ENCODE peak calls at places on chromosomes 6 and 20, in nine cellular contexts. I is body of pancreas, U is fibroblast of the aortic adventitia, N is hepatic stellate cell, W is prostate gland, T is H7, H is aorta, C is left ventricle myocardium inferior, F is right cardiac atrium. X is an unnamed sample.

GRCh38 chr20:62921119-62921687 is 5.1 kb downstream of the DIDO1 start:
- DNase-seq in I (peak), U (peak), N (peak), W (peak), T (peak), H (peak), C (no peak), F (no peak), X (peak)

GRCh38 chr20:57377350-57377749 is 13.8 kb upstream of the RBM38 start:
- DNase-seq in I (no peak), U (no peak), N (no peak), W (no peak), T (no peak), H (no peak), C (no peak), F (no peak), X (no peak)

GRCh38 chr20:49356676-49357075 is 78.8 kb upstream of the ZNFX1 start:
- DNase-seq in I (no peak), U (no peak), N (no peak), W (peak), T (no peak), H (no peak), C (no peak), F (no peak), X (no peak)

GRCh38 chr6:156590482-156590881 is 186.7 kb upstream of the ARID1B start:
- DNase-seq in I (no peak), U (no peak), N (no peak), W (no peak), T (peak), H (no peak), C (no peak), F (no peak), X (no peak)

GRCh38 chr20:34302312-34302722 is 838 bp downstream of the AHCY start:
- DNase-seq in I (no peak), U (peak), N (no peak), W (no peak), T (no peak), H (no peak), C (no peak), F (no peak), X (no peak)

GRCh38 chr6:112205521-112206458 is 48.6 kb downstream of the LAMA4 start:
- DNase-seq in I (no peak), U (peak), N (no peak), W (no peak), T (no peak), H (no peak), C (no peak), F (no peak), X (no peak)

GRCh38 chr6:150202404-150202803 is 59.6 kb downstream of the PPP1R14C start:
- DNase-seq in I (no peak), U (peak), N (no peak), W (no peak), T (no peak), H (peak), C (no peak), F (no peak), X (no peak)

GRCh38 chr20:33812673-33813462 is 1.7 kb downstream of the CHMP4B start:
- DNase-seq in I (peak), U (peak), N (peak), W (no peak), T (peak), H (no peak), C (no peak), F (no peak), X (no peak)

GRCh38 chr6:79750806-79751205 is 119.7 kb downstream of the SH3BGRL2 start:
- DNase-seq in I (no peak), U (no peak), N (no peak), W (no peak), T (peak), H (no peak), C (no peak), F (no peak), X (no peak)

GRCh38 chr6:35140991-35141720 is at the start of gene TCP11:
- DNase-seq in I (no peak), U (no peak), N (no peak), W (no peak), T (peak), H (peak), C (peak), F (peak), X (no peak)

GRCh38 chr20:25272223-25273000 is 24.5 kb downstream of the PYGB start:
- DNase-seq in I (no peak), U (no peak), N (no peak), W (no peak), T (no peak), H (no peak), C (peak), F (no peak), X (no peak)

GRCh38 chr20:50313223-50313820 is 122.7 kb downstream of the CEBPB start:
- DNase-seq in I (no peak), U (no peak), N (peak), W (no peak), T (no peak), H (peak), C (no peak), F (no peak), X (no peak)

GRCh38 chr6:36807143-36807542 is 32.1 kb downstream of the CPNE5 start:
- DNase-seq in I (no peak), U (no peak), N (no peak), W (no peak), T (no peak), H (no peak), C (no peak), F (no peak), X (no peak)

GRCh38 chr6:15443119-15443518 is 197.2 kb downstream of the JARID2 start:
- DNase-seq in I (no peak), U (peak), N (peak), W (no peak), T (no peak), H (no peak), C (no peak), F (no peak), X (peak)

GRCh38 chr6:98634569-98634968 is 199.8 kb upstream of the POU3F2 start:
- DNase-seq in I (no peak), U (no peak), N (no peak), W (no peak), T (peak), H (no peak), C (no peak), F (no peak), X (no peak)

GRCh38 chr6:47137073-47137472 is 94.9 kb upstream of the ADGRF1 start:
- DNase-seq in I (no peak), U (no peak), N (no peak), W (no peak), T (no peak), H (no peak), C (no peak), F (no peak), X (no peak)

GRCh38 chr20:36646678-36647077 is 682 bp upstream of the SLA2 start:
- DNase-seq in I (no peak), U (no peak), N (no peak), W (no peak), T (no peak), H (no peak), C (no peak), F (no peak), X (no peak)

GRCh38 chr6:70852667-70853246 is 104.1 kb downstream of the B3GAT2 start:
- DNase-seq in I (no peak), U (no peak), N (no peak), W (no peak), T (no peak), H (no peak), C (no peak), F (no peak), X (no peak)

GRCh38 chr6:89842228-89842627 is 12.5 kb downstream of the CASP8AP2 start:
- DNase-seq in I (no peak), U (no peak), N (no peak), W (no peak), T (no peak), H (no peak), C (no peak), F (no peak), X (no peak)

GRCh38 chr6:44504321-44504761 is 116.8 kb downstream of the CDC5L start:
- DNase-seq in I (no peak), U (peak), N (no peak), W (no peak), T (no peak), H (no peak), C (no peak), F (no peak), X (no peak)

GRCh38 chr6:142011775-142012174 is 121.0 kb upstream of the GJE1 start:
- DNase-seq in I (no peak), U (no peak), N (no peak), W (no peak), T (no peak), H (no peak), C (no peak), F (no peak), X (no peak)

GRCh38 chr6:111530777-111531176 is 47.8 kb upstream of the REV3L start:
- DNase-seq in I (no peak), U (no peak), N (no peak), W (no peak), T (peak), H (no peak), C (no peak), F (no peak), X (no peak)

GRCh38 chr20:58342104-58342945 is 32.8 kb downstream of the RAB22A start:
- DNase-seq in I (no peak), U (peak), N (peak), W (no peak), T (no peak), H (no peak), C (no peak), F (no peak), X (peak)

GRCh38 chr6:108763931-108764579 is 84.2 kb upstream of the ARMC2 start:
- DNase-seq in I (no peak), U (no peak), N (no peak), W (no peak), T (no peak), H (no peak), C (no peak), F (no peak), X (peak)

GRCh38 chr6:137927777-137928218 is 60.7 kb downstream of the TNFAIP3 start:
- DNase-seq in I (no peak), U (no peak), N (no peak), W (no peak), T (no peak), H (peak), C (no peak), F (no peak), X (peak)

GRCh38 chr20:36421641-36422040 is 115.5 kb downstream of the DLGAP4 start:
- DNase-seq in I (no peak), U (no peak), N (no peak), W (no peak), T (no peak), H (no peak), C (no peak), F (no peak), X (no peak)

GRCh38 chr6:5398530-5398929 is 137.2 kb downstream of the FARS2 start:
- DNase-seq in I (no peak), U (peak), N (peak), W (no peak), T (no peak), H (no peak), C (no peak), F (no peak), X (no peak)